ENCODE peak calls at places on chromosome 5, in nine cellular contexts. One of them, this sample, is unnamed.
A peak's percentile ranks its signal among the peaks of the same experiment; 100 is the strongest.

GRCh38 chr5:31106742-31107546 is 86.5 kb upstream of the CDH6 start:
- DNase-seq in endodermal cell: no peak
- DNase-seq in EL: no peak
- DNase-seq in neural crest cell: no peak
- DNase-seq in hepatic stellate cell: peak; percentile 5
- DNase-seq in astrocyte of the spinal cord: peak; percentile 87
- DNase-seq in iPS-NIHi11: peak; percentile 42
- DNase-seq in HFF-Myc: no peak
- DNase-seq in GM12892: no peak
- DNase-seq in this sample: peak; percentile 85

GRCh38 chr5:410911-411517 is 32.0 kb upstream of the EXOC3 start:
- DNase-seq in HFF-Myc: no peak
- DNase-seq in neural crest cell: no peak
- DNase-seq in iPS-NIHi11: no peak
- DNase-seq in endodermal cell: no peak
- DNase-seq in hepatic stellate cell: no peak
- DNase-seq in GM12892: no peak
- DNase-seq in EL: no peak
- DNase-seq in astrocyte of the spinal cord: no peak
- DNase-seq in this sample: no peak

GRCh38 chr5:133319905-133320520 is 268.2 kb downstream of the HSPA4 start:
- DNase-seq in iPS-NIHi11: peak; percentile 46
- DNase-seq in endodermal cell: peak; percentile 66
- DNase-seq in neural crest cell: no peak
- DNase-seq in astrocyte of the spinal cord: no peak
- DNase-seq in GM12892: no peak
- DNase-seq in EL: no peak
- DNase-seq in HFF-Myc: no peak
- DNase-seq in hepatic stellate cell: no peak
- DNase-seq in this sample: peak; percentile 25

GRCh38 chr5:113340537-113340936 is 94.3 kb downstream of the TSSK1B start:
- DNase-seq in neural crest cell: no peak
- DNase-seq in endodermal cell: no peak
- DNase-seq in astrocyte of the spinal cord: no peak
- DNase-seq in hepatic stellate cell: no peak
- DNase-seq in EL: peak; percentile 4
- DNase-seq in GM12892: no peak
- DNase-seq in HFF-Myc: no peak
- DNase-seq in iPS-NIHi11: no peak
- DNase-seq in this sample: peak; percentile 8

GRCh38 chr5:32390819-32391591 is 53.5 kb downstream of the ZFR start:
- DNase-seq in iPS-NIHi11: no peak
- DNase-seq in HFF-Myc: peak; percentile 26
- DNase-seq in hepatic stellate cell: peak; percentile 6
- DNase-seq in endodermal cell: no peak
- DNase-seq in GM12892: no peak
- DNase-seq in astrocyte of the spinal cord: peak; percentile 91
- DNase-seq in neural crest cell: no peak
- DNase-seq in EL: peak; percentile 80
- DNase-seq in this sample: no peak

GRCh38 chr5:16260000-16260399 is 80.4 kb upstream of the MARCHF11 start:
- DNase-seq in iPS-NIHi11: no peak
- DNase-seq in EL: no peak
- DNase-seq in HFF-Myc: no peak
- DNase-seq in GM12892: no peak
- DNase-seq in astrocyte of the spinal cord: no peak
- DNase-seq in neural crest cell: no peak
- DNase-seq in endodermal cell: no peak
- DNase-seq in hepatic stellate cell: no peak
- DNase-seq in this sample: no peak

GRCh38 chr5:73496984-73497457 is 1.2 kb upstream of the BTF3 start:
- DNase-seq in neural crest cell: no peak
- DNase-seq in EL: peak; percentile 79
- DNase-seq in GM12892: no peak
- DNase-seq in HFF-Myc: peak; percentile 66
- DNase-seq in astrocyte of the spinal cord: peak; percentile 77
- DNase-seq in endodermal cell: no peak
- DNase-seq in hepatic stellate cell: peak; percentile 41
- DNase-seq in iPS-NIHi11: peak; percentile 25
- DNase-seq in this sample: peak; percentile 42

GRCh38 chr5:90201923-90202322 is 207.6 kb downstream of the CETN3 start:
- DNase-seq in iPS-NIHi11: no peak
- DNase-seq in neural crest cell: no peak
- DNase-seq in HFF-Myc: no peak
- DNase-seq in EL: no peak
- DNase-seq in hepatic stellate cell: no peak
- DNase-seq in endodermal cell: no peak
- DNase-seq in astrocyte of the spinal cord: peak; percentile 86
- DNase-seq in GM12892: no peak
- DNase-seq in this sample: no peak

GRCh38 chr5:17182966-17183365 is 34.5 kb upstream of the BASP1 start:
- DNase-seq in endodermal cell: no peak
- DNase-seq in iPS-NIHi11: no peak
- DNase-seq in GM12892: no peak
- DNase-seq in hepatic stellate cell: no peak
- DNase-seq in astrocyte of the spinal cord: no peak
- DNase-seq in HFF-Myc: no peak
- DNase-seq in EL: no peak
- DNase-seq in neural crest cell: no peak
- DNase-seq in this sample: no peak

GRCh38 chr5:173340451-173340850 is 12.2 kb upstream of the STC2 start:
- DNase-seq in hepatic stellate cell: no peak
- DNase-seq in iPS-NIHi11: no peak
- DNase-seq in astrocyte of the spinal cord: no peak
- DNase-seq in endodermal cell: no peak
- DNase-seq in HFF-Myc: no peak
- DNase-seq in neural crest cell: no peak
- DNase-seq in GM12892: no peak
- DNase-seq in EL: no peak
- DNase-seq in this sample: no peak

GRCh38 chr5:181158869-181159268 is 11.5 kb downstream of the OR2V2 start:
- DNase-seq in endodermal cell: peak; percentile 15
- DNase-seq in hepatic stellate cell: no peak
- DNase-seq in EL: no peak
- DNase-seq in GM12892: no peak
- DNase-seq in iPS-NIHi11: no peak
- DNase-seq in astrocyte of the spinal cord: no peak
- DNase-seq in neural crest cell: no peak
- DNase-seq in HFF-Myc: no peak
- DNase-seq in this sample: no peak

GRCh38 chr5:14327624-14328023 is 184.5 kb downstream of the TRIO start:
- DNase-seq in endodermal cell: no peak
- DNase-seq in iPS-NIHi11: no peak
- DNase-seq in astrocyte of the spinal cord: peak; percentile 40
- DNase-seq in neural crest cell: no peak
- DNase-seq in HFF-Myc: no peak
- DNase-seq in EL: peak; percentile 32
- DNase-seq in GM12892: no peak
- DNase-seq in hepatic stellate cell: no peak
- DNase-seq in this sample: no peak

GRCh38 chr5:178861627-178862026 is 1.9 kb downstream of the ZNF354B start:
- DNase-seq in hepatic stellate cell: no peak
- DNase-seq in iPS-NIHi11: no peak
- DNase-seq in neural crest cell: no peak
- DNase-seq in endodermal cell: no peak
- DNase-seq in EL: no peak
- DNase-seq in astrocyte of the spinal cord: no peak
- DNase-seq in HFF-Myc: no peak
- DNase-seq in GM12892: no peak
- DNase-seq in this sample: no peak

GRCh38 chr5:180982008-180982741 is 6.5 kb upstream of the BTNL3 start:
- DNase-seq in GM12892: no peak
- DNase-seq in EL: no peak
- DNase-seq in astrocyte of the spinal cord: no peak
- DNase-seq in iPS-NIHi11: no peak
- DNase-seq in hepatic stellate cell: no peak
- DNase-seq in endodermal cell: no peak
- DNase-seq in neural crest cell: no peak
- DNase-seq in HFF-Myc: no peak
- DNase-seq in this sample: no peak

GRCh38 chr5:90621848-90622247 is 63.3 kb downstream of the ADGRV1 start:
- DNase-seq in neural crest cell: no peak
- DNase-seq in astrocyte of the spinal cord: no peak
- DNase-seq in HFF-Myc: no peak
- DNase-seq in iPS-NIHi11: no peak
- DNase-seq in endodermal cell: no peak
- DNase-seq in hepatic stellate cell: no peak
- DNase-seq in EL: no peak
- DNase-seq in GM12892: no peak
- DNase-seq in this sample: no peak

GRCh38 chr5:113205807-113206206 is 229.0 kb downstream of the TSSK1B start:
- DNase-seq in endodermal cell: peak; percentile 57
- DNase-seq in hepatic stellate cell: no peak
- DNase-seq in astrocyte of the spinal cord: no peak
- DNase-seq in HFF-Myc: no peak
- DNase-seq in GM12892: no peak
- DNase-seq in EL: no peak
- DNase-seq in iPS-NIHi11: no peak
- DNase-seq in neural crest cell: no peak
- DNase-seq in this sample: no peak

GRCh38 chr5:149702953-149703646 is 27.0 kb upstream of the PPARGC1B start:
- DNase-seq in hepatic stellate cell: no peak
- DNase-seq in iPS-NIHi11: no peak
- DNase-seq in GM12892: no peak
- DNase-seq in neural crest cell: no peak
- DNase-seq in endodermal cell: no peak
- DNase-seq in HFF-Myc: no peak
- DNase-seq in EL: no peak
- DNase-seq in astrocyte of the spinal cord: no peak
- DNase-seq in this sample: no peak

GRCh38 chr5:77935516-77936364 is 159.6 kb upstream of the TBCA start:
- DNase-seq in neural crest cell: no peak
- DNase-seq in endodermal cell: no peak
- DNase-seq in hepatic stellate cell: no peak
- DNase-seq in EL: peak; percentile 47
- DNase-seq in HFF-Myc: no peak
- DNase-seq in iPS-NIHi11: no peak
- DNase-seq in GM12892: no peak
- DNase-seq in astrocyte of the spinal cord: no peak
- DNase-seq in this sample: no peak

GRCh38 chr5:56637321-56637920 is 177.9 kb upstream of the MAP3K1 start:
- DNase-seq in HFF-Myc: no peak
- DNase-seq in astrocyte of the spinal cord: peak; percentile 43
- DNase-seq in neural crest cell: no peak
- DNase-seq in GM12892: no peak
- DNase-seq in iPS-NIHi11: no peak
- DNase-seq in endodermal cell: peak; percentile 63
- DNase-seq in EL: peak; percentile 68
- DNase-seq in hepatic stellate cell: peak; percentile 24
- DNase-seq in this sample: no peak

GRCh38 chr5:126846344-126846743 is 69.4 kb downstream of the LMNB1 start:
- DNase-seq in endodermal cell: no peak
- DNase-seq in HFF-Myc: no peak
- DNase-seq in astrocyte of the spinal cord: peak; percentile 35
- DNase-seq in hepatic stellate cell: peak; percentile 43
- DNase-seq in EL: peak; percentile 21
- DNase-seq in iPS-NIHi11: no peak
- DNase-seq in neural crest cell: no peak
- DNase-seq in GM12892: no peak
- DNase-seq in this sample: no peak

GRCh38 chr5:151038801-151039238 is 18.4 kb downstream of the GPX3 start:
- DNase-seq in EL: peak; percentile 57
- DNase-seq in iPS-NIHi11: no peak
- DNase-seq in endodermal cell: no peak
- DNase-seq in HFF-Myc: no peak
- DNase-seq in GM12892: no peak
- DNase-seq in hepatic stellate cell: no peak
- DNase-seq in neural crest cell: no peak
- DNase-seq in astrocyte of the spinal cord: no peak
- DNase-seq in this sample: no peak

GRCh38 chr5:108093186-108093585 is 288.7 kb downstream of the FBXL17 start:
- DNase-seq in iPS-NIHi11: peak; percentile 33
- DNase-seq in endodermal cell: no peak
- DNase-seq in GM12892: no peak
- DNase-seq in HFF-Myc: no peak
- DNase-seq in neural crest cell: no peak
- DNase-seq in EL: peak; percentile 19
- DNase-seq in astrocyte of the spinal cord: peak; percentile 22
- DNase-seq in hepatic stellate cell: peak; percentile 7
- DNase-seq in this sample: peak; percentile 20

GRCh38 chr5:132293992-132294727 is at the start of gene SLC22A4:
- DNase-seq in iPS-NIHi11: peak; percentile 93
- DNase-seq in astrocyte of the spinal cord: peak; percentile 96
- DNase-seq in neural crest cell: peak; percentile 89
- DNase-seq in HFF-Myc: peak; percentile 78
- DNase-seq in hepatic stellate cell: peak; percentile 95
- DNase-seq in GM12892: peak; percentile 71
- DNase-seq in EL: peak; percentile 97
- DNase-seq in endodermal cell: peak; percentile 96
- DNase-seq in this sample: peak; percentile 93

GRCh38 chr5:150428106-150428876 is 15.6 kb upstream of the CD74 start:
- DNase-seq in neural crest cell: no peak
- DNase-seq in iPS-NIHi11: no peak
- DNase-seq in EL: no peak
- DNase-seq in endodermal cell: no peak
- DNase-seq in hepatic stellate cell: peak; percentile 49
- DNase-seq in astrocyte of the spinal cord: peak; percentile 41
- DNase-seq in GM12892: no peak
- DNase-seq in HFF-Myc: no peak
- DNase-seq in this sample: no peak

GRCh38 chr5:109921735-109922395 is 232.1 kb downstream of the MAN2A1 start:
- DNase-seq in EL: no peak
- DNase-seq in astrocyte of the spinal cord: no peak
- DNase-seq in HFF-Myc: no peak
- DNase-seq in endodermal cell: no peak
- DNase-seq in hepatic stellate cell: no peak
- DNase-seq in GM12892: no peak
- DNase-seq in neural crest cell: no peak
- DNase-seq in iPS-NIHi11: no peak
- DNase-seq in this sample: no peak

GRCh38 chr5:35247645-35248034 is 17.4 kb upstream of the PRLR start:
- DNase-seq in endodermal cell: no peak
- DNase-seq in hepatic stellate cell: no peak
- DNase-seq in astrocyte of the spinal cord: peak; percentile 50
- DNase-seq in GM12892: no peak
- DNase-seq in HFF-Myc: no peak
- DNase-seq in EL: no peak
- DNase-seq in neural crest cell: no peak
- DNase-seq in iPS-NIHi11: no peak
- DNase-seq in this sample: no peak

GRCh38 chr5:65050826-65051498 is 282.2 kb downstream of the CWC27 start:
- DNase-seq in iPS-NIHi11: no peak
- DNase-seq in HFF-Myc: no peak
- DNase-seq in neural crest cell: no peak
- DNase-seq in endodermal cell: no peak
- DNase-seq in astrocyte of the spinal cord: no peak
- DNase-seq in GM12892: no peak
- DNase-seq in hepatic stellate cell: no peak
- DNase-seq in EL: peak; percentile 65
- DNase-seq in this sample: no peak

GRCh38 chr5:53323943-53324642 is 156.3 kb upstream of the FST start:
- DNase-seq in GM12892: no peak
- DNase-seq in hepatic stellate cell: no peak
- DNase-seq in EL: peak; percentile 71
- DNase-seq in endodermal cell: no peak
- DNase-seq in HFF-Myc: no peak
- DNase-seq in neural crest cell: no peak
- DNase-seq in astrocyte of the spinal cord: no peak
- DNase-seq in iPS-NIHi11: no peak
- DNase-seq in this sample: no peak

GRCh38 chr5:14850419-14851066 is 21.0 kb downstream of the ANKH start:
- DNase-seq in hepatic stellate cell: no peak
- DNase-seq in iPS-NIHi11: no peak
- DNase-seq in neural crest cell: no peak
- DNase-seq in EL: no peak
- DNase-seq in astrocyte of the spinal cord: no peak
- DNase-seq in endodermal cell: no peak
- DNase-seq in HFF-Myc: no peak
- DNase-seq in GM12892: no peak
- DNase-seq in this sample: no peak

GRCh38 chr5:172886396-172886932 is 52.4 kb downstream of the ERGIC1 start:
- DNase-seq in GM12892: no peak
- DNase-seq in iPS-NIHi11: no peak
- DNase-seq in HFF-Myc: no peak
- DNase-seq in neural crest cell: no peak
- DNase-seq in endodermal cell: no peak
- DNase-seq in astrocyte of the spinal cord: no peak
- DNase-seq in EL: no peak
- DNase-seq in hepatic stellate cell: no peak
- DNase-seq in this sample: no peak

GRCh38 chr5:621341-621761 is 9.2 kb downstream of the CEP72 start:
- DNase-seq in astrocyte of the spinal cord: no peak
- DNase-seq in neural crest cell: no peak
- DNase-seq in endodermal cell: no peak
- DNase-seq in hepatic stellate cell: no peak
- DNase-seq in iPS-NIHi11: no peak
- DNase-seq in EL: no peak
- DNase-seq in HFF-Myc: no peak
- DNase-seq in GM12892: no peak
- DNase-seq in this sample: no peak

This sample was measured in neural progenitor cell.